ENCODE peak calls at places on chromosomes 13 and 19, in six cellular contexts. W is A549, U is AG08396, D is left ventricle myocardium inferior, A is HT1080, Z is M059J. C is an unnamed sample.

GRCh38 chr13:95087746-95088305 is 213.4 kb downstream of the ABCC4 start:
- DNase-seq in A (peak; percentile 67), U (peak; percentile 21), D (no peak), W (no peak), Z (peak; percentile 61), C (no peak)

GRCh38 chr13:84896128-84896527 is 903.1 kb downstream of the SLITRK6 start:
- DNase-seq in W (no peak), A (peak; percentile 30), Z (peak; percentile 53), U (peak; percentile 38), D (no peak), C (peak; percentile 80)

GRCh38 chr19:33335446-33335845 is 33.1 kb upstream of the CEBPA start:
- DNase-seq in A (no peak), W (no peak), D (no peak), U (no peak), Z (no peak), C (no peak)

GRCh38 chr13:114027046-114027760 is 53.3 kb upstream of the C13orf46 start:
- DNase-seq in D (peak; percentile 66), W (no peak), U (peak; percentile 77), Z (no peak), A (no peak), C (peak; percentile 22)

GRCh38 chr13:72384879-72385278 is 342.6 kb downstream of the MZT1 start:
- DNase-seq in D (no peak), W (no peak), Z (peak; percentile 18), A (peak; percentile 35), U (no peak), C (no peak)

GRCh38 chr19:56595548-56595899 is 422 bp downstream of the ZNF71 start:
- DNase-seq in A (no peak), D (no peak), W (no peak), Z (no peak), U (no peak), C (no peak)

GRCh38 chr19:49165111-49165750 is 7.6 kb downstream of the TRPM4 start:
- DNase-seq in D (peak; percentile 44), A (no peak), Z (no peak), W (no peak), U (no peak), C (no peak)

GRCh38 chr19:13629687-13630357 is 123.5 kb upstream of the CACNA1A start:
- DNase-seq in A (peak; percentile 69), D (no peak), W (no peak), U (no peak), Z (peak; percentile 96), C (no peak)

GRCh38 chr19:17616961-17617806 is 61.7 kb downstream of the COLGALT1 start:
- DNase-seq in W (peak; percentile 36), Z (peak; percentile 50), A (no peak), U (peak; percentile 57), D (no peak), C (no peak)

GRCh38 chr19:14786421-14786851 is 8.1 kb upstream of the ADGRE2 start:
- DNase-seq in W (peak; percentile 25), D (no peak), U (no peak), Z (no peak), A (no peak), C (no peak)

GRCh38 chr19:43476606-43477005 is 11.2 kb upstream of the LYPD3 start:
- DNase-seq in W (no peak), A (peak; percentile 60), D (no peak), U (peak; percentile 75), Z (peak; percentile 95), C (peak; percentile 85)

GRCh38 chr13:73090116-73090811 is 31.5 kb downstream of the KLF5 start:
- DNase-seq in U (peak; percentile 68), Z (peak; percentile 91), D (no peak), A (peak; percentile 95), W (peak; percentile 79), C (peak; percentile 48)

GRCh38 chr19:10086904-10087256 is 763 bp downstream of the SHFL start:
- DNase-seq in W (no peak), A (no peak), Z (no peak), U (no peak), D (no peak), C (no peak)

GRCh38 chr13:109427148-109427547 is 359.2 kb downstream of the IRS2 start:
- DNase-seq in A (no peak), Z (peak; percentile 9), W (no peak), D (no peak), U (no peak), C (no peak)

GRCh38 chr13:43128504-43128929 is 105.1 kb downstream of the DNAJC15 start:
- DNase-seq in A (no peak), U (no peak), W (no peak), D (no peak), Z (no peak), C (no peak)

GRCh38 chr13:49265822-49266221 is 18.1 kb downstream of the CDADC1 start:
- DNase-seq in Z (peak; percentile 46), W (no peak), A (peak; percentile 7), D (no peak), U (peak; percentile 24), C (no peak)

GRCh38 chr19:31378404-31378803 is 29.2 kb upstream of the TSHZ3 start:
- DNase-seq in D (peak; percentile 44), U (peak; percentile 78), Z (peak; percentile 41), A (peak; percentile 82), W (no peak), C (peak; percentile 73)

GRCh38 chr19:40831502-40832430 is 18.5 kb downstream of the CYP2A6 start:
- DNase-seq in U (peak; percentile 82), W (peak; percentile 60), D (no peak), Z (peak; percentile 99), A (peak; percentile 96), C (peak; percentile 16)

GRCh38 chr13:113843063-113843654 is 20.7 kb downstream of the GAS6 start:
- DNase-seq in U (no peak), Z (no peak), D (peak; percentile 49), A (no peak), W (no peak), C (no peak)

GRCh38 chr13:113649212-113649611 is 8.8 kb downstream of the ATP4B start:
- DNase-seq in U (no peak), A (no peak), D (peak; percentile 3), Z (no peak), W (no peak), C (no peak)

GRCh38 chr13:98575009-98575866 is 1.7 kb downstream of the STK24 start:
- DNase-seq in D (no peak), Z (no peak), U (no peak), W (no peak), A (no peak), C (no peak)

GRCh38 chr13:35894636-35895035 is 236.5 kb downstream of the DCLK1 start:
- DNase-seq in D (no peak), W (no peak), A (no peak), U (no peak), Z (no peak), C (no peak)

GRCh38 chr13:106433066-106433465 is 102.4 kb downstream of the EFNB2 start:
- DNase-seq in Z (no peak), U (no peak), A (no peak), D (no peak), W (no peak), C (no peak)

C was measured in SJSA1.